ENCODE peak calls at places on chromosomes 4 and X, in eight cellular contexts. R, K, E, J, G, U, M and P are unnamed samples.

GRCh38 chr4:102562995-102563394 is 61.8 kb downstream of the NFKB1 start:
- DNase-seq in R (no peak), K (no peak), E (no peak), J (no peak), G (no peak), U (no peak), M (no peak), P (no peak)

GRCh38 chr4:13495753-13496152 is 11.6 kb upstream of the RAB28 start:
- DNase-seq in R (no peak), K (no peak), E (no peak), J (no peak), G (no peak), U (no peak), M (no peak), P (no peak)

GRCh38 chrX:48626401-48627298 is 29.4 kb downstream of the WDR13 start:
- DNase-seq in R (no peak), K (no peak), E (no peak), J (no peak), G (no peak), U (no peak), M (no peak), P (no peak)

GRCh38 chr4:183906736-183907651 is 1.9 kb downstream of the STOX2 start:
- DNase-seq in R (no peak), K (peak), E (no peak), J (peak), G (peak), U (no peak), M (peak), P (peak)

GRCh38 chr4:7778524-7779193 is 161.0 kb downstream of the AFAP1 start:
- DNase-seq in R (no peak), K (no peak), E (no peak), J (no peak), G (no peak), U (no peak), M (no peak), P (no peak)

GRCh38 chr4:140944539-140944938 is 188.4 kb upstream of the TBC1D9 start:
- DNase-seq in R (no peak), K (no peak), E (no peak), J (no peak), G (no peak), U (peak), M (no peak), P (no peak)

GRCh38 chr4:103415801-103416200 is 217.7 kb upstream of the CENPE start:
- DNase-seq in R (no peak), K (no peak), E (no peak), J (no peak), G (no peak), U (no peak), M (no peak), P (no peak)

GRCh38 chr4:142293536-142293935 is 552.6 kb downstream of the INPP4B start:
- DNase-seq in R (no peak), K (no peak), E (no peak), J (no peak), G (no peak), U (peak), M (no peak), P (no peak)

GRCh38 chr4:171880136-171880535 is 66.9 kb downstream of the GALNTL6 start:
- DNase-seq in R (no peak), K (no peak), E (no peak), J (no peak), G (no peak), U (peak), M (no peak), P (no peak)

GRCh38 chrX:68288127-68288526 is 145.2 kb downstream of the OPHN1 start:
- DNase-seq in R (no peak), K (no peak), E (no peak), J (no peak), G (no peak), U (no peak), M (no peak), P (no peak)

GRCh38 chr4:168162604-168163003 is 70.3 kb downstream of the ANXA10 start:
- DNase-seq in R (no peak), K (no peak), E (no peak), J (no peak), G (peak), U (peak), M (no peak), P (no peak)

GRCh38 chr4:52998413-52998812 is 136.3 kb downstream of the RASL11B start:
- DNase-seq in R (no peak), K (no peak), E (no peak), J (no peak), G (no peak), U (no peak), M (no peak), P (no peak)

GRCh38 chr4:1628892-1629703 is 55.0 kb downstream of the FAM53A start:
- DNase-seq in R (peak), K (no peak), E (no peak), J (peak), G (peak), U (peak), M (peak), P (peak)

GRCh38 chrX:39845289-39845688 is 252.5 kb downstream of the BCOR start:
- DNase-seq in R (no peak), K (no peak), E (no peak), J (no peak), G (peak), U (no peak), M (no peak), P (no peak)

GRCh38 chr4:8167291-8167690 is 8.7 kb upstream of the ABLIM2 start:
- DNase-seq in R (no peak), K (no peak), E (no peak), J (no peak), G (no peak), U (no peak), M (no peak), P (no peak)

GRCh38 chr4:48369771-48370170 is 28.4 kb downstream of the SLAIN2 start:
- DNase-seq in R (no peak), K (no peak), E (no peak), J (no peak), G (no peak), U (no peak), M (no peak), P (no peak)

GRCh38 chrX:101291204-101291603 is at the start of gene TAF7L:
- DNase-seq in R (no peak), K (no peak), E (no peak), J (no peak), G (no peak), U (peak), M (no peak), P (peak)

GRCh38 chrX:151151668-151152267 is 24.6 kb upstream of the GPR50 start:
- DNase-seq in R (no peak), K (no peak), E (no peak), J (peak), G (peak), U (peak), M (peak), P (no peak)

GRCh38 chr4:48831532-48832015 is 686 bp downstream of the OCIAD1 start:
- DNase-seq in R (no peak), K (no peak), E (no peak), J (no peak), G (no peak), U (peak), M (no peak), P (no peak)

GRCh38 chrX:1598021-1598875 is 6.8 kb downstream of the AKAP17A start:
- DNase-seq in R (no peak), K (no peak), E (no peak), J (no peak), G (no peak), U (no peak), M (peak), P (no peak)

GRCh38 chr4:124938836-124939235 is 226.3 kb upstream of the ANKRD50 start:
- DNase-seq in R (no peak), K (no peak), E (no peak), J (no peak), G (no peak), U (no peak), M (no peak), P (no peak)

GRCh38 chrX:48278958-48279357 is 23.8 kb downstream of the SSX1 start:
- DNase-seq in R (peak), K (no peak), E (no peak), J (peak), G (peak), U (no peak), M (peak), P (no peak)

GRCh38 chr4:17785858-17786257 is 4.4 kb upstream of the FAM184B start:
- DNase-seq in R (no peak), K (no peak), E (no peak), J (no peak), G (no peak), U (no peak), M (no peak), P (no peak)

GRCh38 chr4:140296871-140297570 is 76.4 kb upstream of the SCOC start:
- DNase-seq in R (peak), K (no peak), E (no peak), J (peak), G (no peak), U (no peak), M (peak), P (no peak)

GRCh38 chr4:54107951-54108740 is 8.2 kb downstream of the GSX2 start:
- DNase-seq in R (no peak), K (no peak), E (no peak), J (no peak), G (no peak), U (no peak), M (peak), P (no peak)

GRCh38 chr4:119693127-119693526 is 64.5 kb upstream of the PDE5A start:
- DNase-seq in R (no peak), K (no peak), E (no peak), J (no peak), G (no peak), U (peak), M (no peak), P (no peak)

GRCh38 chr4:188841523-188841922 is 702.3 kb downstream of the TRIML1 start:
- DNase-seq in R (no peak), K (no peak), E (no peak), J (no peak), G (no peak), U (no peak), M (no peak), P (no peak)

GRCh38 chr4:167114416-167114971 is 119.8 kb downstream of the SPOCK3 start:
- DNase-seq in R (no peak), K (no peak), E (no peak), J (no peak), G (no peak), U (no peak), M (no peak), P (no peak)

GRCh38 chr4:182839256-182839655 is 77.9 kb downstream of the DCTD start:
- DNase-seq in R (no peak), K (no peak), E (no peak), J (no peak), G (no peak), U (no peak), M (no peak), P (no peak)

GRCh38 chrX:153546386-153546785 is 28.9 kb downstream of the ATP2B3 start:
- DNase-seq in R (no peak), K (no peak), E (no peak), J (no peak), G (no peak), U (no peak), M (no peak), P (no peak)

GRCh38 chr4:3708103-3708510 is 58.1 kb upstream of the ADRA2C start:
- DNase-seq in R (peak), K (no peak), E (peak), J (peak), G (no peak), U (peak), M (no peak), P (no peak)

GRCh38 chr4:153222162-153222789 is 18.0 kb downstream of the TRIM2 start:
- DNase-seq in R (peak), K (no peak), E (peak), J (peak), G (peak), U (peak), M (peak), P (peak)
- H3K4me3 ChIP-seq in R (peak), K (peak), E (peak), J (peak), G (peak), U (peak), M (peak), P (peak)

DNA sequence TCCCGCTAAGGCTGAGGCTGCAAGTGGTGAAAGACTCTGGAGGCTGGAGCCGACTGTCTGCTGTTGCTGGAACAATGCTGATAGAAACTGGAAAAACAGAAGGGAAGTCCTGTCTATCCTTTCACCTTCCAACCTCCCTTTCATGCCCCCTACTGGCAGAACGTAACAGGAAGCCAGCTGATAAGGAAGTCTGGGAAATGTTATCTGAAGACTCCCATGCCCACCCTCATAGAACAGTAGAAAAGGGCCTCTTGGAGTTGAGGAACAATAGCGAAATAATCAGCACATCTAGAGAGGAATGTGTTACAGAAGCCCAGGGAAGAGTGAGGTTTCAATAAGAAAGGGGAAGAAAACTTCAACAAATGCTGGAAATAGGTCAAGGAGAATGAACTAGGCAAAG is 117.1 kb upstream of the DKK2 start:
- DNase-seq in R (no peak), K (no peak), E (no peak), J (peak), G (no peak), U (peak), M (peak), P (no peak)
- TF ChIP-seq CTCF in R (no peak), K (no peak), E (no peak), J (peak), G (no peak), U (peak), M (peak), P (no peak)

GRCh38 chr4:23932186-23932585 is 42.3 kb upstream of the PPARGC1A start:
- DNase-seq in R (no peak), K (no peak), E (no peak), J (no peak), G (no peak), U (no peak), M (no peak), P (no peak)

GRCh38 chr4:23934915-23935314 is 45.1 kb upstream of the PPARGC1A start:
- DNase-seq in R (peak), K (no peak), E (peak), J (no peak), G (peak), U (peak), M (peak), P (peak)

GRCh38 chr4:23931489-23931830 is 41.6 kb upstream of the PPARGC1A start:
- DNase-seq in R (no peak), K (no peak), E (no peak), J (no peak), G (no peak), U (peak), M (no peak), P (no peak)

GRCh38 chr4:23932935-23933334 is 43.1 kb upstream of the PPARGC1A start:
- DNase-seq in R (no peak), K (no peak), E (no peak), J (no peak), G (no peak), U (peak), M (peak), P (no peak)

DNA sequence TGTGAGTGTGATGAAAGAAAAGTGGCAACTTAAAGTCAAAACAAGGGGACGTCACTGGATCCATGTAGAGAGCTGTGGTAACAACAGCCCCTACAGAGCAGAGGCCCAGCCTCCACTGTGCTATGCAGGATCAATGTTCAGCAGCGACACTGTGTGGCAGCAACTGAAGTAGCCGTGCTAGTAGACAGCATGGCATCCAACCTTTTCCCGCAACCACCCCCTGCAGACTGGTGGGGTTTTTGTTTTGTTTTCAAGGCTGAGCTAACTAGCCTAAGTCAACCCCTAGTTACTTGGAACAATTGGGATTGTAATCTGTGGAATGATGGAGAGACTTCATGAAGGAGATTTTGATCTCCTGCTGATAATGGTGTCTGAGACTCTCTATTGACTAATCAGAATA is 44.4 kb upstream of the PPARGC1A start:
- DNase-seq in R (no peak), K (no peak), E (no peak), J (no peak), G (no peak), U (no peak), M (peak), P (no peak)
- H3K4me3 ChIP-seq in R (no peak), K (no peak), E (no peak), J (no peak), G (no peak), U (no peak), M (peak), P (no peak)

DNA sequence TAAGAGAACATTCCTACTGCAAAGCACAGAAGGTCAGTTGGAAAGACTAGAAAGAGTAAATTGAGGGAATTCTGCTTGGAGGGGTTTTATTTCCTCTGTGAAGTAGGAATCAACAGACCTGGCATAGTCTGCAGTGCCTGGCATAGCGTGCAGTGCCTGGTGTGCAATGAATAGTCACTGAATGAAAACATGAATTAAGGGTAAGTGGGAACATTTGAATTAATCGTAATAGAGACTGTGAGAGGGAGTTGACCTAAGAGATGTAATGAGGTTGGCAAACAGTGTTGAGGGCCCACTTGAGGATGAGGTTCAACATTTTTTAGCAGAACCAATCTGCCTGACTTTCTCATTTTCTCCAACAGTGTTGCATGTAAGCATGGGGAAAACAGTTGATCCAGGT is 377.2 kb upstream of the FTHL17 start:
- DNase-seq in R (no peak), K (no peak), E (no peak), J (no peak), G (no peak), U (no peak), M (no peak), P (no peak)
- TF ChIP-seq CTCF in R (no peak), K (no peak), E (no peak), J (no peak), G (no peak), U (no peak), M (no peak), P (no peak)